ENCODE peak calls at places on chromosomes 4 and X, in ten cellular contexts. One of them, this sample, is unnamed.
A peak's percentile ranks its signal among the peaks of the same experiment; 100 is the strongest.

GRCh38 chrX:70970482-70970999 is 39.6 kb upstream of the SLC7A3 start:
- DNase-seq in body of pancreas: no peak
- DNase-seq in NCI-H1417 treated with DMSO at 0.1 percent for 48 hours: no peak
- DNase-seq in nephron progenitor cell: no peak
- DNase-seq in heart left ventricle: no peak
- DNase-seq in ACHN: peak; percentile 25
- DNase-seq in ovary: no peak
- DNase-seq in renal cortical epithelial cell: peak; percentile 29
- DNase-seq in BJ: no peak
- DNase-seq in stimulated activated CD4-positive, alpha-beta T cell treated with anti-CD3 and anti-CD28 coated beads, Interleukin-2, amount 100 ng/mL, for 48 hours: no peak
- DNase-seq in this sample: no peak

GRCh38 chr4:122099896-122100295 is 52.2 kb upstream of the BLTP1 start:
- DNase-seq in NCI-H1417 treated with DMSO at 0.1 percent for 48 hours: no peak
- DNase-seq in BJ: peak; percentile 35
- DNase-seq in renal cortical epithelial cell: peak; percentile 62
- DNase-seq in stimulated activated CD4-positive, alpha-beta T cell treated with anti-CD3 and anti-CD28 coated beads, Interleukin-2, amount 100 ng/mL, for 48 hours: no peak
- DNase-seq in heart left ventricle: no peak
- DNase-seq in body of pancreas: no peak
- DNase-seq in ovary: no peak
- DNase-seq in ACHN: no peak
- DNase-seq in nephron progenitor cell: no peak
- DNase-seq in this sample: no peak

GRCh38 chr4:99868126-99868596 is 26.1 kb downstream of the LAMTOR3 start:
- DNase-seq in heart left ventricle: no peak
- DNase-seq in ovary: no peak
- DNase-seq in BJ: peak; percentile 72
- DNase-seq in stimulated activated CD4-positive, alpha-beta T cell treated with anti-CD3 and anti-CD28 coated beads, Interleukin-2, amount 100 ng/mL, for 48 hours: no peak
- DNase-seq in ACHN: no peak
- DNase-seq in NCI-H1417 treated with DMSO at 0.1 percent for 48 hours: no peak
- DNase-seq in renal cortical epithelial cell: peak; percentile 79
- DNase-seq in nephron progenitor cell: no peak
- DNase-seq in body of pancreas: no peak
- DNase-seq in this sample: no peak

GRCh38 chr4:66930216-66930615 is 615.1 kb downstream of the CENPC start:
- DNase-seq in NCI-H1417 treated with DMSO at 0.1 percent for 48 hours: no peak
- DNase-seq in ACHN: no peak
- DNase-seq in ovary: no peak
- DNase-seq in BJ: no peak
- DNase-seq in body of pancreas: no peak
- DNase-seq in stimulated activated CD4-positive, alpha-beta T cell treated with anti-CD3 and anti-CD28 coated beads, Interleukin-2, amount 100 ng/mL, for 48 hours: no peak
- DNase-seq in nephron progenitor cell: no peak
- DNase-seq in renal cortical epithelial cell: no peak
- DNase-seq in heart left ventricle: no peak
- DNase-seq in this sample: no peak

GRCh38 chr4:174972911-174973310 is 54.8 kb downstream of the ADAM29 start:
- DNase-seq in heart left ventricle: no peak
- DNase-seq in NCI-H1417 treated with DMSO at 0.1 percent for 48 hours: no peak
- DNase-seq in ACHN: no peak
- DNase-seq in BJ: no peak
- DNase-seq in renal cortical epithelial cell: no peak
- DNase-seq in body of pancreas: no peak
- DNase-seq in ovary: no peak
- DNase-seq in nephron progenitor cell: no peak
- DNase-seq in stimulated activated CD4-positive, alpha-beta T cell treated with anti-CD3 and anti-CD28 coated beads, Interleukin-2, amount 100 ng/mL, for 48 hours: no peak
- DNase-seq in this sample: no peak

GRCh38 chr4:177194906-177195305 is 114.8 kb upstream of the NEIL3 start:
- DNase-seq in NCI-H1417 treated with DMSO at 0.1 percent for 48 hours: no peak
- DNase-seq in body of pancreas: no peak
- DNase-seq in renal cortical epithelial cell: peak; percentile 74
- DNase-seq in heart left ventricle: no peak
- DNase-seq in stimulated activated CD4-positive, alpha-beta T cell treated with anti-CD3 and anti-CD28 coated beads, Interleukin-2, amount 100 ng/mL, for 48 hours: no peak
- DNase-seq in ACHN: no peak
- DNase-seq in BJ: no peak
- DNase-seq in nephron progenitor cell: no peak
- DNase-seq in ovary: no peak
- DNase-seq in this sample: no peak

GRCh38 chr4:30721353-30722091 is 1.4 kb downstream of the PCDH7 start:
- DNase-seq in body of pancreas: peak; percentile 40
- DNase-seq in stimulated activated CD4-positive, alpha-beta T cell treated with anti-CD3 and anti-CD28 coated beads, Interleukin-2, amount 100 ng/mL, for 48 hours: no peak
- DNase-seq in renal cortical epithelial cell: no peak
- DNase-seq in ovary: peak; percentile 18
- DNase-seq in nephron progenitor cell: peak; percentile 77
- DNase-seq in BJ: no peak
- DNase-seq in NCI-H1417 treated with DMSO at 0.1 percent for 48 hours: no peak
- DNase-seq in heart left ventricle: peak; percentile 29
- DNase-seq in ACHN: no peak
- DNase-seq in this sample: peak; percentile 56

GRCh38 chr4:1202526-1203378 is 30.4 kb upstream of the SPON2 start:
- DNase-seq in renal cortical epithelial cell: no peak
- DNase-seq in ovary: peak; percentile 14
- DNase-seq in body of pancreas: peak; percentile 9
- DNase-seq in nephron progenitor cell: no peak
- DNase-seq in heart left ventricle: no peak
- DNase-seq in BJ: no peak
- DNase-seq in stimulated activated CD4-positive, alpha-beta T cell treated with anti-CD3 and anti-CD28 coated beads, Interleukin-2, amount 100 ng/mL, for 48 hours: no peak
- DNase-seq in ACHN: no peak
- DNase-seq in NCI-H1417 treated with DMSO at 0.1 percent for 48 hours: no peak
- DNase-seq in this sample: peak; percentile 17

GRCh38 chr4:55184600-55185523 is 59.5 kb upstream of the KDR start:
- DNase-seq in nephron progenitor cell: no peak
- DNase-seq in stimulated activated CD4-positive, alpha-beta T cell treated with anti-CD3 and anti-CD28 coated beads, Interleukin-2, amount 100 ng/mL, for 48 hours: peak; percentile 15
- DNase-seq in NCI-H1417 treated with DMSO at 0.1 percent for 48 hours: no peak
- DNase-seq in ACHN: no peak
- DNase-seq in body of pancreas: peak; percentile 48
- DNase-seq in ovary: peak; percentile 50
- DNase-seq in renal cortical epithelial cell: peak; percentile 26
- DNase-seq in heart left ventricle: peak; percentile 27
- DNase-seq in BJ: no peak
- DNase-seq in this sample: peak; percentile 29

GRCh38 chr4:126775485-126776106 is 857.2 kb upstream of the INTU start:
- DNase-seq in BJ: no peak
- DNase-seq in stimulated activated CD4-positive, alpha-beta T cell treated with anti-CD3 and anti-CD28 coated beads, Interleukin-2, amount 100 ng/mL, for 48 hours: no peak
- DNase-seq in nephron progenitor cell: no peak
- DNase-seq in ovary: no peak
- DNase-seq in body of pancreas: no peak
- DNase-seq in ACHN: no peak
- DNase-seq in renal cortical epithelial cell: no peak
- DNase-seq in heart left ventricle: no peak
- DNase-seq in NCI-H1417 treated with DMSO at 0.1 percent for 48 hours: no peak
- DNase-seq in this sample: no peak

GRCh38 chrX:46917634-46918033 is 5.4 kb downstream of the JADE3 start:
- DNase-seq in BJ: no peak
- DNase-seq in body of pancreas: no peak
- DNase-seq in nephron progenitor cell: no peak
- DNase-seq in renal cortical epithelial cell: no peak
- DNase-seq in heart left ventricle: no peak
- DNase-seq in ACHN: no peak
- DNase-seq in ovary: no peak
- DNase-seq in stimulated activated CD4-positive, alpha-beta T cell treated with anti-CD3 and anti-CD28 coated beads, Interleukin-2, amount 100 ng/mL, for 48 hours: no peak
- DNase-seq in NCI-H1417 treated with DMSO at 0.1 percent for 48 hours: no peak
- DNase-seq in this sample: no peak

GRCh38 chr4:73753215-73753614 is 12.8 kb downstream of the CXCL8 start:
- DNase-seq in body of pancreas: no peak
- DNase-seq in BJ: no peak
- DNase-seq in NCI-H1417 treated with DMSO at 0.1 percent for 48 hours: no peak
- DNase-seq in ACHN: no peak
- DNase-seq in renal cortical epithelial cell: no peak
- DNase-seq in heart left ventricle: no peak
- DNase-seq in nephron progenitor cell: no peak
- DNase-seq in stimulated activated CD4-positive, alpha-beta T cell treated with anti-CD3 and anti-CD28 coated beads, Interleukin-2, amount 100 ng/mL, for 48 hours: no peak
- DNase-seq in ovary: no peak
- DNase-seq in this sample: no peak

GRCh38 chr4:40240040-40240653 is 43.3 kb downstream of the RHOH start:
- DNase-seq in heart left ventricle: no peak
- DNase-seq in renal cortical epithelial cell: no peak
- DNase-seq in stimulated activated CD4-positive, alpha-beta T cell treated with anti-CD3 and anti-CD28 coated beads, Interleukin-2, amount 100 ng/mL, for 48 hours: no peak
- DNase-seq in ovary: no peak
- DNase-seq in body of pancreas: no peak
- DNase-seq in NCI-H1417 treated with DMSO at 0.1 percent for 48 hours: no peak
- DNase-seq in ACHN: no peak
- DNase-seq in BJ: no peak
- DNase-seq in nephron progenitor cell: no peak
- DNase-seq in this sample: no peak

GRCh38 chr4:176185068-176185467 is 10.3 kb downstream of the SPATA4 start:
- DNase-seq in renal cortical epithelial cell: peak; percentile 14
- DNase-seq in ACHN: no peak
- DNase-seq in stimulated activated CD4-positive, alpha-beta T cell treated with anti-CD3 and anti-CD28 coated beads, Interleukin-2, amount 100 ng/mL, for 48 hours: no peak
- DNase-seq in NCI-H1417 treated with DMSO at 0.1 percent for 48 hours: no peak
- DNase-seq in body of pancreas: no peak
- DNase-seq in ovary: no peak
- DNase-seq in nephron progenitor cell: no peak
- DNase-seq in BJ: peak; percentile 54
- DNase-seq in heart left ventricle: no peak
- DNase-seq in this sample: no peak

GRCh38 chr4:94574050-94574449 is 122.3 kb downstream of the PDLIM5 start:
- DNase-seq in BJ: no peak
- DNase-seq in NCI-H1417 treated with DMSO at 0.1 percent for 48 hours: no peak
- DNase-seq in renal cortical epithelial cell: no peak
- DNase-seq in nephron progenitor cell: no peak
- DNase-seq in ACHN: no peak
- DNase-seq in ovary: no peak
- DNase-seq in body of pancreas: no peak
- DNase-seq in stimulated activated CD4-positive, alpha-beta T cell treated with anti-CD3 and anti-CD28 coated beads, Interleukin-2, amount 100 ng/mL, for 48 hours: no peak
- DNase-seq in heart left ventricle: no peak
- DNase-seq in this sample: no peak

GRCh38 chrX:129980540-129981206 is 1.8 kb upstream of the BCORL1 start:
- DNase-seq in body of pancreas: peak; percentile 54
- DNase-seq in ACHN: peak; percentile 37
- DNase-seq in stimulated activated CD4-positive, alpha-beta T cell treated with anti-CD3 and anti-CD28 coated beads, Interleukin-2, amount 100 ng/mL, for 48 hours: no peak
- DNase-seq in nephron progenitor cell: peak; percentile 73
- DNase-seq in NCI-H1417 treated with DMSO at 0.1 percent for 48 hours: no peak
- DNase-seq in heart left ventricle: peak; percentile 73
- DNase-seq in BJ: no peak
- DNase-seq in ovary: peak; percentile 74
- DNase-seq in renal cortical epithelial cell: no peak
- DNase-seq in this sample: peak; percentile 59

GRCh38 chr4:95847908-95848468 is 8.1 kb downstream of the PDHA2 start:
- DNase-seq in renal cortical epithelial cell: no peak
- DNase-seq in BJ: no peak
- DNase-seq in NCI-H1417 treated with DMSO at 0.1 percent for 48 hours: no peak
- DNase-seq in ACHN: no peak
- DNase-seq in heart left ventricle: no peak
- DNase-seq in nephron progenitor cell: no peak
- DNase-seq in stimulated activated CD4-positive, alpha-beta T cell treated with anti-CD3 and anti-CD28 coated beads, Interleukin-2, amount 100 ng/mL, for 48 hours: no peak
- DNase-seq in body of pancreas: no peak
- DNase-seq in ovary: no peak
- DNase-seq in this sample: no peak

GRCh38 chr4:59180161-59180560 is 2020.0 kb upstream of the ADGRL3 start:
- DNase-seq in body of pancreas: no peak
- DNase-seq in NCI-H1417 treated with DMSO at 0.1 percent for 48 hours: no peak
- DNase-seq in BJ: no peak
- DNase-seq in stimulated activated CD4-positive, alpha-beta T cell treated with anti-CD3 and anti-CD28 coated beads, Interleukin-2, amount 100 ng/mL, for 48 hours: no peak
- DNase-seq in heart left ventricle: no peak
- DNase-seq in nephron progenitor cell: no peak
- DNase-seq in ACHN: no peak
- DNase-seq in ovary: no peak
- DNase-seq in renal cortical epithelial cell: no peak
- DNase-seq in this sample: no peak

GRCh38 chr4:119715490-119716445 is 87.2 kb upstream of the PDE5A start:
- DNase-seq in body of pancreas: no peak
- DNase-seq in NCI-H1417 treated with DMSO at 0.1 percent for 48 hours: no peak
- DNase-seq in heart left ventricle: no peak
- DNase-seq in ovary: no peak
- DNase-seq in renal cortical epithelial cell: no peak
- DNase-seq in BJ: no peak
- DNase-seq in ACHN: no peak
- DNase-seq in nephron progenitor cell: no peak
- DNase-seq in stimulated activated CD4-positive, alpha-beta T cell treated with anti-CD3 and anti-CD28 coated beads, Interleukin-2, amount 100 ng/mL, for 48 hours: no peak
- DNase-seq in this sample: no peak

GRCh38 chr4:163681208-163681821 is 186.8 kb downstream of the TMA16 start:
- DNase-seq in ovary: no peak
- DNase-seq in NCI-H1417 treated with DMSO at 0.1 percent for 48 hours: no peak
- DNase-seq in heart left ventricle: no peak
- DNase-seq in stimulated activated CD4-positive, alpha-beta T cell treated with anti-CD3 and anti-CD28 coated beads, Interleukin-2, amount 100 ng/mL, for 48 hours: peak; percentile 9
- DNase-seq in nephron progenitor cell: peak; percentile 19
- DNase-seq in body of pancreas: no peak
- DNase-seq in BJ: no peak
- DNase-seq in renal cortical epithelial cell: peak; percentile 36
- DNase-seq in ACHN: no peak
- DNase-seq in this sample: no peak

GRCh38 chrX:17376381-17377046 is 1.5 kb downstream of the NHS start:
- DNase-seq in NCI-H1417 treated with DMSO at 0.1 percent for 48 hours: no peak
- DNase-seq in body of pancreas: no peak
- DNase-seq in renal cortical epithelial cell: peak; percentile 17
- DNase-seq in ACHN: peak; percentile 22
- DNase-seq in BJ: no peak
- DNase-seq in nephron progenitor cell: peak; percentile 43
- DNase-seq in stimulated activated CD4-positive, alpha-beta T cell treated with anti-CD3 and anti-CD28 coated beads, Interleukin-2, amount 100 ng/mL, for 48 hours: no peak
- DNase-seq in heart left ventricle: peak; percentile 14
- DNase-seq in ovary: peak; percentile 20
- DNase-seq in this sample: no peak

GRCh38 chrX:68894142-68894512 is 65.3 kb downstream of the EFNB1 start:
- DNase-seq in NCI-H1417 treated with DMSO at 0.1 percent for 48 hours: no peak
- DNase-seq in ovary: no peak
- DNase-seq in nephron progenitor cell: no peak
- DNase-seq in body of pancreas: no peak
- DNase-seq in renal cortical epithelial cell: peak; percentile 26
- DNase-seq in heart left ventricle: no peak
- DNase-seq in stimulated activated CD4-positive, alpha-beta T cell treated with anti-CD3 and anti-CD28 coated beads, Interleukin-2, amount 100 ng/mL, for 48 hours: no peak
- DNase-seq in ACHN: no peak
- DNase-seq in BJ: no peak
- DNase-seq in this sample: no peak

GRCh38 chr4:90000995-90001394 is 106.3 kb downstream of the MMRN1 start:
- DNase-seq in BJ: no peak
- DNase-seq in renal cortical epithelial cell: no peak
- DNase-seq in nephron progenitor cell: no peak
- DNase-seq in ovary: no peak
- DNase-seq in NCI-H1417 treated with DMSO at 0.1 percent for 48 hours: no peak
- DNase-seq in stimulated activated CD4-positive, alpha-beta T cell treated with anti-CD3 and anti-CD28 coated beads, Interleukin-2, amount 100 ng/mL, for 48 hours: no peak
- DNase-seq in heart left ventricle: no peak
- DNase-seq in body of pancreas: no peak
- DNase-seq in ACHN: no peak
- DNase-seq in this sample: no peak

GRCh38 chr4:6884341-6884870 is 25.2 kb upstream of the TBC1D14 start:
- DNase-seq in stimulated activated CD4-positive, alpha-beta T cell treated with anti-CD3 and anti-CD28 coated beads, Interleukin-2, amount 100 ng/mL, for 48 hours: no peak
- DNase-seq in body of pancreas: no peak
- DNase-seq in ovary: no peak
- DNase-seq in renal cortical epithelial cell: no peak
- DNase-seq in nephron progenitor cell: no peak
- DNase-seq in NCI-H1417 treated with DMSO at 0.1 percent for 48 hours: no peak
- DNase-seq in ACHN: no peak
- DNase-seq in BJ: no peak
- DNase-seq in heart left ventricle: no peak
- DNase-seq in this sample: no peak

GRCh38 chrX:138756234-138756633 is 44.7 kb upstream of the FGF13 start:
- DNase-seq in renal cortical epithelial cell: peak; percentile 59
- DNase-seq in nephron progenitor cell: peak; percentile 63
- DNase-seq in body of pancreas: no peak
- DNase-seq in BJ: no peak
- DNase-seq in stimulated activated CD4-positive, alpha-beta T cell treated with anti-CD3 and anti-CD28 coated beads, Interleukin-2, amount 100 ng/mL, for 48 hours: no peak
- DNase-seq in ovary: peak; percentile 19
- DNase-seq in ACHN: peak; percentile 4
- DNase-seq in NCI-H1417 treated with DMSO at 0.1 percent for 48 hours: no peak
- DNase-seq in heart left ventricle: peak; percentile 16
- DNase-seq in this sample: no peak

GRCh38 chrX:20686256-20686655 is 419.5 kb upstream of the RPS6KA3 start:
- DNase-seq in stimulated activated CD4-positive, alpha-beta T cell treated with anti-CD3 and anti-CD28 coated beads, Interleukin-2, amount 100 ng/mL, for 48 hours: no peak
- DNase-seq in ovary: no peak
- DNase-seq in BJ: no peak
- DNase-seq in renal cortical epithelial cell: no peak
- DNase-seq in nephron progenitor cell: no peak
- DNase-seq in body of pancreas: no peak
- DNase-seq in ACHN: no peak
- DNase-seq in heart left ventricle: no peak
- DNase-seq in NCI-H1417 treated with DMSO at 0.1 percent for 48 hours: no peak
- DNase-seq in this sample: no peak

GRCh38 chr4:114349543-114350175 is 248.9 kb upstream of the UGT8 start:
- DNase-seq in renal cortical epithelial cell: peak; percentile 12
- DNase-seq in BJ: no peak
- DNase-seq in NCI-H1417 treated with DMSO at 0.1 percent for 48 hours: no peak
- DNase-seq in ovary: no peak
- DNase-seq in heart left ventricle: no peak
- DNase-seq in stimulated activated CD4-positive, alpha-beta T cell treated with anti-CD3 and anti-CD28 coated beads, Interleukin-2, amount 100 ng/mL, for 48 hours: no peak
- DNase-seq in nephron progenitor cell: no peak
- DNase-seq in ACHN: no peak
- DNase-seq in body of pancreas: no peak
- DNase-seq in this sample: no peak

GRCh38 chr4:1490011-1490905 is 84.0 kb upstream of the NKX1-1 start:
- DNase-seq in BJ: no peak
- DNase-seq in ACHN: no peak
- DNase-seq in ovary: no peak
- DNase-seq in nephron progenitor cell: no peak
- DNase-seq in stimulated activated CD4-positive, alpha-beta T cell treated with anti-CD3 and anti-CD28 coated beads, Interleukin-2, amount 100 ng/mL, for 48 hours: no peak
- DNase-seq in NCI-H1417 treated with DMSO at 0.1 percent for 48 hours: no peak
- DNase-seq in body of pancreas: no peak
- DNase-seq in renal cortical epithelial cell: no peak
- DNase-seq in heart left ventricle: no peak
- DNase-seq in this sample: no peak

This sample was measured in stomach.